ENCODE peak calls at places on chromosomes 1 and 21, in six cellular contexts. W, J, F, S, P and Q are unnamed samples.

GRCh38 chr1:227428803-227429202 is 110.5 kb upstream of the CDC42BPA start:
- DNase-seq in W (peak), J (no peak), F (peak), S (no peak), P (no peak), Q (no peak)

GRCh38 chr1:66266350-66266749 is 267.6 kb upstream of the SGIP1 start:
- DNase-seq in W (peak), J (no peak), F (no peak), S (no peak), P (no peak), Q (no peak)

GRCh38 chr1:45001011-45001481 is 10.1 kb downstream of the HECTD3 start:
- DNase-seq in W (no peak), J (no peak), F (no peak), S (no peak), P (no peak), Q (peak)

GRCh38 chr1:35660581-35661473 is 19.5 kb upstream of the PSMB2 start:
- DNase-seq in W (no peak), J (no peak), F (no peak), S (no peak), P (no peak), Q (no peak)

GRCh38 chr1:204207136-204207616 is 6.6 kb downstream of the GOLT1A start:
- DNase-seq in W (peak), J (peak), F (peak), S (peak), P (peak), Q (peak)

GRCh38 chr1:3858231-3858981 is 1.1 kb downstream of the DFFB start:
- DNase-seq in W (peak), J (peak), F (no peak), S (no peak), P (no peak), Q (peak)

GRCh38 chr1:159214149-159214760 is 9.6 kb downstream of the ACKR1 start:
- DNase-seq in W (peak), J (peak), F (peak), S (peak), P (no peak), Q (peak)

GRCh38 chr1:12341667-12342066 is 111.8 kb downstream of the VPS13D start:
- DNase-seq in W (no peak), J (no peak), F (no peak), S (no peak), P (no peak), Q (no peak)

GRCh38 chr1:59232209-59232608 is 64.7 kb upstream of the FGGY start:
- DNase-seq in W (peak), J (no peak), F (peak), S (no peak), P (peak), Q (no peak)

GRCh38 chr1:225460737-225461532 is 33.1 kb upstream of the LBR start:
- DNase-seq in W (no peak), J (peak), F (no peak), S (no peak), P (no peak), Q (no peak)

GRCh38 chr21:37939251-37939650 is 23.0 kb upstream of the KCNJ6 start:
- DNase-seq in W (no peak), J (no peak), F (no peak), S (no peak), P (no peak), Q (no peak)

GRCh38 chr1:23696335-23696989 is 4.9 kb downstream of the RPL11 start:
- DNase-seq in W (no peak), J (no peak), F (no peak), S (no peak), P (no peak), Q (no peak)

GRCh38 chr1:114154963-114155322 is 1.3 kb upstream of the SYT6 start:
- DNase-seq in W (no peak), J (no peak), F (no peak), S (no peak), P (no peak), Q (no peak)

GRCh38 chr1:226255380-226255779 is 31.9 kb downstream of the MIXL1 start:
- DNase-seq in W (no peak), J (no peak), F (no peak), S (no peak), P (no peak), Q (no peak)

GRCh38 chr1:107141491-107142369 is 891 bp downstream of the NTNG1 start:
- DNase-seq in W (peak), J (no peak), F (no peak), S (peak), P (no peak), Q (peak)

GRCh38 chr1:63272811-63273210 is 49.6 kb upstream of the FOXD3 start:
- DNase-seq in W (no peak), J (no peak), F (no peak), S (no peak), P (no peak), Q (no peak)

GRCh38 chr1:77394166-77394565 is 112.3 kb downstream of the AK5 start:
- DNase-seq in W (no peak), J (no peak), F (no peak), S (no peak), P (no peak), Q (no peak)

GRCh38 chr1:201827321-201828281 is 1.4 kb upstream of the IPO9 start:
- DNase-seq in W (no peak), J (no peak), F (no peak), S (no peak), P (no peak), Q (no peak)

GRCh38 chr1:223211323-223211985 is 68.4 kb upstream of the TLR5 start:
- DNase-seq in W (no peak), J (no peak), F (no peak), S (no peak), P (no peak), Q (no peak)

GRCh38 chr1:15681346-15682290 is 2.5 kb upstream of the PLEKHM2 start:
- DNase-seq in W (no peak), J (no peak), F (no peak), S (peak), P (no peak), Q (no peak)

GRCh38 chr1:176187001-176187400 is 20.1 kb downstream of the COP1 start:
- DNase-seq in W (no peak), J (no peak), F (no peak), S (no peak), P (no peak), Q (no peak)

GRCh38 chr1:222250376-222250775 is 297.5 kb downstream of the HHIPL2 start:
- DNase-seq in W (no peak), J (no peak), F (no peak), S (no peak), P (no peak), Q (no peak)

GRCh38 chr1:219031821-219032220 is 141.9 kb upstream of the LYPLAL1 start:
- DNase-seq in W (no peak), J (no peak), F (no peak), S (no peak), P (no peak), Q (no peak)

GRCh38 chr1:26744075-26744958 is 43.4 kb upstream of the PIGV start:
- DNase-seq in W (peak), J (peak), F (peak), S (peak), P (peak), Q (peak)

GRCh38 chr1:90114521-90115141 is 119.7 kb downstream of the ZNF326 start:
- DNase-seq in W (peak), J (no peak), F (no peak), S (no peak), P (no peak), Q (peak)

GRCh38 chr1:187067160-187067559 is 238.4 kb downstream of the PLA2G4A start:
- DNase-seq in W (peak), J (no peak), F (no peak), S (no peak), P (no peak), Q (no peak)

GRCh38 chr1:207181838-207182237 is 77.8 kb downstream of the C4BPA start:
- DNase-seq in W (no peak), J (no peak), F (no peak), S (peak), P (no peak), Q (no peak)

GRCh38 chr21:34938079-34938764 is 110.9 kb downstream of the RUNX1 start:
- DNase-seq in W (no peak), J (no peak), F (no peak), S (no peak), P (no peak), Q (no peak)

GRCh38 chr1:152185544-152186391 is 26.7 kb upstream of the RPTN start:
- DNase-seq in W (peak), J (peak), F (peak), S (peak), P (no peak), Q (peak)